ENCODE peak calls at places on chromosome 21, in eight cellular contexts. O is IMR-90, J is neural progenitor cell, I is stomach, A is hepatocyte, E is mesenchymal stem cell, F is left lung, T is GM23248. R is an unnamed sample.

GRCh38 chr21:42222821-42223390 is 4.0 kb downstream of the ABCG1 start:
- DNase-seq in O (no peak), J (no peak), I (no peak), A (no peak), E (no peak), F (no peak), T (no peak), R (no peak)

GRCh38 chr21:46455575-46456385 is 2.9 kb upstream of the DIP2A start:
- DNase-seq in O (peak; percentile 66), J (no peak), I (no peak), A (no peak), E (peak; percentile 34), F (no peak), T (peak; percentile 84), R (peak; percentile 82)

GRCh38 chr21:38661296-38662223 is 144.2 kb upstream of the ETS2 start:
- DNase-seq in O (peak; percentile 62), J (peak; percentile 58), I (no peak), A (peak; percentile 30), E (peak; percentile 83), F (peak; percentile 41), T (peak; percentile 72), R (no peak)

GRCh38 chr21:32372755-32373154 is 20.1 kb downstream of the URB1 start:
- DNase-seq in O (peak; percentile 23), J (no peak), I (no peak), A (no peak), E (no peak), F (no peak), T (no peak), R (peak; percentile 93)

GRCh38 chr21:15706686-15707085 is 23.1 kb upstream of the USP25 start:
- DNase-seq in O (peak; percentile 97), J (no peak), I (peak; percentile 32), A (peak; percentile 71), E (peak; percentile 79), F (no peak), T (peak; percentile 94), R (peak; percentile 99)

GRCh38 chr21:33025471-33026298 is at the start of gene OLIG2:
- DNase-seq in O (peak; percentile 16), J (peak; percentile 96), I (no peak), A (no peak), E (peak; percentile 84), F (no peak), T (no peak), R (no peak)

GRCh38 chr21:16644690-16645089 is 868.2 kb upstream of the CXADR start:
- DNase-seq in O (peak; percentile 20), J (no peak), I (no peak), A (no peak), E (no peak), F (no peak), T (peak; percentile 72), R (peak; percentile 47)

GRCh38 chr21:27776925-27777553 is 810.2 kb upstream of the ADAMTS5 start:
- DNase-seq in O (no peak), J (no peak), I (peak; percentile 54), A (no peak), E (no peak), F (no peak), T (no peak), R (no peak)

GRCh38 chr21:38337793-38338192 is 81.0 kb downstream of the KCNJ15 start:
- DNase-seq in O (no peak), J (no peak), I (no peak), A (no peak), E (no peak), F (no peak), T (no peak), R (peak; percentile 93)

GRCh38 chr21:30349572-30349971 is 1.2 kb upstream of the KRTAP23-1 start:
- DNase-seq in O (no peak), J (no peak), I (no peak), A (no peak), E (no peak), F (no peak), T (no peak), R (peak; percentile 35)

GRCh38 chr21:16534408-16535099 is 804.8 kb downstream of the USP25 start:
- DNase-seq in O (peak; percentile 32), J (no peak), I (peak; percentile 29), A (peak; percentile 14), E (no peak), F (peak; percentile 56), T (peak; percentile 76), R (peak; percentile 40)

GRCh38 chr21:41885341-41886024 is 6.3 kb upstream of the PRDM15 start:
- DNase-seq in O (peak; percentile 53), J (no peak), I (no peak), A (no peak), E (peak; percentile 51), F (no peak), T (no peak), R (no peak)

GRCh38 chr21:39088831-39089380 is 94.3 kb downstream of the PSMG1 start:
- DNase-seq in O (peak; percentile 82), J (no peak), I (no peak), A (no peak), E (no peak), F (no peak), T (peak; percentile 52), R (peak; percentile 78)

GRCh38 chr21:43590220-43590619 is 69.1 kb downstream of the HSF2BP start:
- DNase-seq in O (no peak), J (no peak), I (no peak), A (no peak), E (no peak), F (no peak), T (peak; percentile 57), R (peak; percentile 96)

GRCh38 chr21:41835711-41836154 is 43.4 kb downstream of the PRDM15 start:
- DNase-seq in O (no peak), J (no peak), I (no peak), A (no peak), E (no peak), F (peak; percentile 25), T (no peak), R (no peak)

GRCh38 chr21:17793675-17794123 is 25.5 kb downstream of the C21orf91 start:
- DNase-seq in O (peak; percentile 70), J (no peak), I (no peak), A (no peak), E (peak; percentile 68), F (no peak), T (peak; percentile 43), R (no peak)

GRCh38 chr21:43835061-43835460 is 30.0 kb upstream of the AGPAT3 start:
- DNase-seq in O (no peak), J (no peak), I (no peak), A (no peak), E (no peak), F (no peak), T (no peak), R (no peak)

GRCh38 chr21:27799861-27800260 is 833.0 kb upstream of the ADAMTS5 start:
- DNase-seq in O (no peak), J (no peak), I (no peak), A (no peak), E (no peak), F (no peak), T (no peak), R (no peak)

GRCh38 chr21:38979271-38980196 is 173.8 kb downstream of the ETS2 start:
- DNase-seq in O (peak; percentile 70), J (peak; percentile 33), I (no peak), A (peak; percentile 26), E (peak; percentile 89), F (no peak), T (peak; percentile 61), R (peak; percentile 50)

GRCh38 chr21:26961704-26962103 is 5.2 kb downstream of the ADAMTS5 start:
- DNase-seq in O (no peak), J (peak; percentile 32), I (no peak), A (no peak), E (no peak), F (no peak), T (peak; percentile 23), R (no peak)

GRCh38 chr21:22763442-22763841 is 1765.2 kb downstream of the NCAM2 start:
- DNase-seq in O (no peak), J (no peak), I (no peak), A (no peak), E (no peak), F (no peak), T (no peak), R (no peak)

GRCh38 chr21:17818158-17819113 is 720 bp downstream of the C21orf91 start:
- DNase-seq in O (peak; percentile 23), J (peak; percentile 76), I (peak; percentile 34), A (peak; percentile 62), E (peak; percentile 47), F (peak; percentile 53), T (peak; percentile 62), R (peak; percentile 23)

GRCh38 chr21:45326169-45326833 is 38.6 kb upstream of the POFUT2 start:
- DNase-seq in O (peak; percentile 42), J (no peak), I (no peak), A (no peak), E (peak; percentile 57), F (peak; percentile 22), T (peak; percentile 83), R (no peak)
- H3K4me3 ChIP-seq in O (no peak overlapping the region), J (no peak overlapping the region), I (no peak overlapping the region), A (no peak overlapping the region), E (no peak overlapping the region), F (no peak overlapping the region), T (no peak overlapping the region), R (no peak overlapping the region)

GRCh38 chr21:34078915-34079314 is 5.5 kb downstream of the MRPS6 start:
- DNase-seq in O (no peak), J (no peak), I (no peak), A (no peak), E (no peak), F (no peak), T (no peak), R (no peak)
- H3K36me3 ChIP-seq in O (peaks cover 5% of the 10 kb centered on the region), J (peaks cover 13% of the 10 kb centered on the region), I (no peaks in the 10 kb centered on the region), A (no peaks in the 10 kb centered on the region), E (peaks cover 94% of the 10 kb centered on the region), F (peaks cover 13% of the 10 kb centered on the region), T (peaks cover 5% of the 10 kb centered on the region), R (no peaks in the 10 kb centered on the region)

DNA sequence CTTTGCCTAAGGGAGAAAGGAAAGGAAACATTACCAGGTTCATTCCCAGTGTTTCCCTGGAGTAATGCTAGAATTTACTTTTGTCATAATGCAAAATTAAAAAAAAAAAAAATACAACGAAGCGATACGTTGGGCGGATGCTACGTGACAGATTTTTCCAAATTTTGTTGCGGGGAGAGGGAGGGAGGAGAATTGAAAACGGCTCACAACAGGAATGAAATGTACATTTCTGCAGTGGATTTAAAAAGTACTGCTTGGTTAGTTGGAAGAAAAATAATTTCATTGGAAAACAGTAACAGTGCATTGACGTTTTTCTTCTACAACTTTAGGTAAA is 157.5 kb downstream of the RUNX1 start:
- DNase-seq in O (no peak), J (no peak), I (no peak), A (no peak), E (no peak), F (no peak), T (no peak), R (no peak)
- H3K4me3 ChIP-seq in O (peak overlapping the region; percentile 46), J (peak overlapping the region; percentile 62), I (no peak overlapping the region), A (peak overlapping the region; percentile 22), E (no peak overlapping the region), F (peak overlapping the region; percentile 58), T (peak overlapping the region; percentile 97), R (peak overlapping the region; percentile 73)

GRCh38 chr21:25420831-25421230 is 186.4 kb downstream of the MRPL39 start:
- DNase-seq in O (no peak), J (no peak), I (no peak), A (no peak), E (no peak), F (no peak), T (no peak), R (no peak)

GRCh38 chr21:25421327-25422028 is 185.8 kb downstream of the MRPL39 start:
- DNase-seq in O (peak; percentile 68), J (peak; percentile 77), I (peak; percentile 39), A (peak; percentile 59), E (peak; percentile 3), F (no peak), T (peak; percentile 65), R (peak; percentile 4)

GRCh38 chr21:25412090-25412489 is 195.2 kb downstream of the MRPL39 start:
- DNase-seq in O (peak; percentile 15), J (no peak), I (no peak), A (no peak), E (no peak), F (no peak), T (no peak), R (no peak)

GRCh38 chr21:25416669-25417068 is 190.6 kb downstream of the MRPL39 start:
- DNase-seq in O (no peak), J (no peak), I (no peak), A (no peak), E (no peak), F (no peak), T (no peak), R (no peak)
- H3K36me3 ChIP-seq in O (no peaks in the 10 kb centered on the region), J (no peaks in the 10 kb centered on the region), I (no peaks in the 10 kb centered on the region), A (no peaks in the 10 kb centered on the region), E (no peaks in the 10 kb centered on the region), F (no peaks in the 10 kb centered on the region), T (no peaks in the 10 kb centered on the region), R (no peaks in the 10 kb centered on the region)